ENCODE peak calls at places on chromosomes 2 and 18, in nine cellular contexts. B is IMR-90, W is right lobe of liver, U is fibroblast of lung, Y is ovary, M is tibial nerve, S is A549, J is adrenal gland, K is neural progenitor cell. Q is an unnamed sample.

GRCh38 chr18:58787750-58788149 is 76.9 kb upstream of the ZNF532 start:
- DNase-seq in B (no peak), U (no peak), J (no peak), S (no peak), W (no peak), K (no peak), Y (no peak), M (no peak), Q (no peak)

GRCh38 chr18:77106331-77106730 is 26.3 kb downstream of the MBP start:
- DNase-seq in Y (no peak), J (no peak), W (no peak), K (no peak), U (no peak), S (no peak), B (no peak), M (no peak), Q (no peak)

GRCh38 chr2:135963841-135964240 is 21.6 kb downstream of the DARS1 start:
- DNase-seq in U (peak), S (no peak), K (no peak), Y (no peak), M (no peak), J (no peak), B (peak), W (no peak), Q (no peak)

GRCh38 chr2:187299122-187299906 is 148.7 kb downstream of the CALCRL start:
- DNase-seq in M (no peak), K (no peak), S (no peak), U (peak), W (no peak), B (no peak), J (no peak), Y (no peak), Q (no peak)

GRCh38 chr2:149597050-149598013 is 9.8 kb upstream of the MMADHC start:
- DNase-seq in M (no peak), U (peak), W (no peak), B (peak), S (peak), Y (peak), J (peak), K (peak), Q (peak)

GRCh38 chr2:6506311-6507258 is 359.1 kb downstream of the CMPK2 start:
- DNase-seq in J (no peak), B (peak), K (no peak), S (no peak), W (no peak), M (no peak), U (peak), Y (no peak), Q (no peak)

GRCh38 chr2:231679131-231679530 is 29.2 kb upstream of the PTMA start:
- DNase-seq in M (no peak), J (no peak), B (no peak), S (no peak), K (peak), Y (no peak), W (no peak), U (no peak), Q (no peak)

GRCh38 chr2:85797959-85798358 is 44.2 kb downstream of the ATOH8 start:
- DNase-seq in J (no peak), U (peak), Y (no peak), B (peak), W (no peak), M (no peak), S (peak), K (peak), Q (peak)

GRCh38 chr2:152189622-152190495 is 14.3 kb upstream of the STAM2 start:
- DNase-seq in M (no peak), K (peak), W (no peak), J (peak), B (peak), S (peak), U (peak), Y (peak), Q (peak)

GRCh38 chr18:50396005-50396404 is 21.2 kb downstream of the SKA1 start:
- DNase-seq in K (no peak), M (no peak), S (no peak), B (no peak), J (no peak), W (no peak), Y (no peak), U (no peak), Q (no peak)

GRCh38 chr2:69915050-69915945 is at the start of gene MXD1:
- DNase-seq in B (no peak), K (peak), W (peak), S (no peak), J (no peak), Y (peak), M (no peak), U (no peak), Q (peak)

GRCh38 chr2:127679680-127680361 is 4.5 kb upstream of the LIMS2 start:
- DNase-seq in J (no peak), W (no peak), S (no peak), B (no peak), Y (no peak), K (no peak), U (no peak), M (no peak), Q (no peak)

GRCh38 chr2:240615409-240615808 is 9.9 kb upstream of the GPR35 start:
- DNase-seq in B (no peak), M (no peak), K (no peak), Y (no peak), S (no peak), U (no peak), W (no peak), J (no peak), Q (no peak)

GRCh38 chr2:232537499-232537898 is 2.0 kb upstream of the CHRNG start:
- DNase-seq in W (no peak), M (no peak), Y (no peak), K (no peak), U (no peak), J (peak), S (no peak), B (no peak), Q (no peak)

GRCh38 chr2:38261569-38262513 is 115.2 kb downstream of the ATL2 start:
- DNase-seq in W (no peak), J (no peak), Y (no peak), B (no peak), K (peak), U (no peak), M (no peak), S (no peak), Q (no peak)

GRCh38 chr2:12967804-12968203 is 251.1 kb downstream of the TRIB2 start:
- DNase-seq in U (no peak), B (no peak), J (no peak), W (no peak), Y (no peak), M (no peak), S (no peak), K (no peak), Q (no peak)

GRCh38 chr18:49026501-49027378 is 76.0 kb upstream of the SMAD7 start:
- DNase-seq in Y (no peak), M (no peak), U (no peak), S (no peak), W (no peak), B (no peak), K (no peak), J (no peak), Q (no peak)

GRCh38 chr2:85997016-85997970 is 108.4 kb downstream of the POLR1A start:
- DNase-seq in M (no peak), K (no peak), B (peak), U (no peak), J (peak), Y (peak), S (no peak), W (no peak), Q (no peak)

GRCh38 chr18:24400587-24400986 is 3.0 kb upstream of the OSBPL1A start:
- DNase-seq in M (no peak), W (no peak), B (no peak), Y (no peak), J (no peak), S (no peak), K (no peak), U (no peak), Q (no peak)

GRCh38 chr2:108184421-108184820 is 55.3 kb upstream of the SULT1C3 start:
- DNase-seq in U (peak), J (no peak), K (peak), W (no peak), M (no peak), Y (no peak), B (peak), S (no peak), Q (no peak)

GRCh38 chr18:42545825-42546224 is 569.7 kb downstream of the RIT2 start:
- DNase-seq in K (no peak), S (no peak), J (no peak), B (peak), Y (no peak), M (no peak), U (peak), W (no peak), Q (no peak)

GRCh38 chr2:162582357-162582798 is 238.4 kb downstream of the GCA start:
- DNase-seq in S (peak), M (no peak), B (no peak), W (peak), U (no peak), J (peak), K (no peak), Y (no peak), Q (no peak)

GRCh38 chr2:3793233-3793632 is 89.9 kb downstream of the DCDC2C start:
- DNase-seq in W (no peak), Y (no peak), U (no peak), M (no peak), S (no peak), J (no peak), B (no peak), K (no peak), Q (no peak)

DNA sequence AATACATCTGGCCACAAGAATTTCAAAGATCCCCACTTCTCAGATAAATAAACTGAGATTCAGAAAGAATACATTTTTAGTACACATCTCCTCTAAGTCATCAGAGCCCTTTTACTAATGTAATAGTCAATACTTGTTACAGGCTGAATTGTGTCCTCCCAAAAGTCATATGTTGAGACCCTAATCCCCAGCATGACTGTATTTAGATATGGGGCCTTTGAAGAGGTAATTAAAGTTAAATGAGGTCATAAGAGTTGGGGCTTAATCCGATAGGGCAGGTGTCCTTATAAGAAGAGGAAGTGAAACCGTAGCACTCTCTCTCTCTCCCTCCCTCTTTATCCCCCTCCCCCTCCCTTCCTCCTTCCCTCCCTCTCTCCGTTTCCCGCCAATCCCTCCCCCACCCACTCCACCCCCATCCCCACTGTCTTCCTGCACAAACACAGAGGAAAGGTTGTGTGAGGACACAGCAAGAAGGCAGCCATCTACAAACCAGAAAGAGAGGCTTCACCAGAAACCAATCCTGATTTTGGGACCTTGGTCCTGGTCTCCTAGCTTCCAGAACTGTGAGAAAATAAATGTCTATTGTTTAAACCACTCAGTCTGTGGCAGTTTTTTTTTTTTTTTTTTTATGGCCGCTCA is 66.6 kb upstream of the ZNF397 start:
- DNase-seq in K (no peak), M (no peak), Y (no peak), B (no peak), S (no peak), U (no peak), W (no peak), J (no peak), Q (no peak)
- H3K4me3 ChIP-seq in K (no peak), M (no peak), Y (no peak), B (no peak), S (no peak), U (no peak), W (no peak), J (no peak), Q (no peak)

GRCh38 chr2:78766459-78766858 is 259.0 kb upstream of the REG3G start:
- DNase-seq in J (no peak), S (no peak), U (no peak), K (no peak), W (no peak), Y (no peak), M (no peak), B (no peak), Q (no peak)

DNA sequence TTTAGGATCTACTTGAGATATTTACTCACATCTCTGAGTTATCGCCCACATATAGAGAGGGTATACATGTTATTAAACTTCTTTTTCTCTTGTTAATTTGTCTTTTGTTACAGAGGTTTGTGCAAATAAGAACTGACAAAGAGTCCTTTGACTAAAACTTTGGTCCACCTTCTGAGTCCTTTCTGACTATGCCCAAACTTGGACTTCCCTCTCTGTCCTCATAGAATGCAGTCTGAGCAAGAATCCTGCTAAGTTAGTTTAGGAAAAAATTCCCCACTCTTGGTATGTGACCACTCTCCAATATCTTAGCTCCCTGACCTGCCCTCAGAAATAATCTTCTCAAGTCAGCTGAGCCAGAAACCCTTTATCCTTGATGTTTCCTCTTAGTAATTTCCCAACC is 257.5 kb upstream of the REG3G start:
- DNase-seq in B (no peak), U (no peak), M (no peak), W (no peak), K (no peak), J (no peak), Y (no peak), S (no peak), Q (no peak)
- H3K27ac ChIP-seq in B (no peak), U (no peak), M (no peak), W (no peak), K (no peak), J (no peak), Y (no peak), S (no peak), Q (no peak)

DNA sequence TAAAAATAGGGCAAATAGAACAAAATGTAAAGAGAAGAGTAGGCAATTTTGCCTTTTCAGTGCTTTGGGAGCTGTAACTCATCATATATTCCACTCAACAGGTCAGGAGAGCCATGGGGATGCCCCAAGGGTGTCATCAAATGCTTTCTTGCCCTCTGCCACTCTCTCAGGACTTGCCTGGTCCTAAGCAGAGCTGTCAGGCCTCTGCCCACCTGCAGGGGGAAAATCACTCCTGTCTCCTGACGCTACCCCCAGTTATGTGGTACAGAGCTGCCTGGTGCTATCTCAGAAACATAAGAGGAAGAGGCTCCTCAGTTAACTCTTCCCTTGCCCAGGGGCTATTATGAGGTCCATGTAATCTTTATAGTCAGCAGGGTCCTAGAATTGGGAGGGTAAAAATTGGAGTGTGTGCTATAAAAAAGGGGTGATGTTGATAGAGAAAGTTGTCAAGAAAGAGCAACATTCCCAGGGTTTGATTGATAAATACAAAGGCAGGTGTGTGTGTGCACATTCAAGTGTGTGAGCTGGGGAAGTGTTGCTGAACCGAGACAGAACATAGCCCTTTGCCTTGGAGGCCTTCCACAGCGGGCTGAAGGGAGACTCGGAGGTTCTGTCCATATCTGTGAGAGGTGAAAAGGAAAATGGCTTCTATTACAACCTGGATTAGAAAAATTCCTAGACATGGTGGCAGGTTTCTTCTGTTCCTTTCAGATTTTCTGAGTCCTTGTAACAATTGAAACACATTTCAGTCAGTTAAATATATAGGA is 25.4 kb downstream of the PTPRM start:
- DNase-seq in B (no peak), J (no peak), S (no peak), M (no peak), U (no peak), Y (no peak), W (no peak), K (peak), Q (no peak)
- TF ChIP-seq CTCF in B (no peak), J (no peak), S (no peak), M (no peak), U (no peak), Y (no peak), W (no peak), K (peak), Q (no peak)

DNA sequence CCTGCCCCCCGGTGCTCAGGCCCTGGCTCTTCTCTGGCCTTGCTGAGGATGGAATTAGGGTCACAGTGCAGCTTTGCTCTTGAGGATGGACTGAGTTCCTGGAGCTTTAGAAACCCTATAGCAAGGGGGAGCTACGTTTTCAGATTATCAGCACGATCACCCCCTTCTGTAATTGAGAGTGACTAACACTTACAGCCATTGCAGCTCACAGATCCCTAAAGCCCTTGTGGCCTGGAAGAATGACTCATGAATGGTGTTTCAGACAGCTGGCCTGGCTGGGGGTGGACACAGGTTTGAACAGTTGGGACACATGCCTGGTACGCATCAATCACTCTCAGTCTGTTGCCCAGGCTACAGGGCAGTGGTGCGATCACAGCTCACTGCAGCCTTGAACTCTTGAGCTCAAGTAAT is 79.7 kb upstream of the IGFBP5 start:
- DNase-seq in M (no peak), U (peak), J (peak), K (no peak), B (peak), Y (no peak), W (no peak), S (peak), Q (no peak)
- H3K4me3 ChIP-seq in M (no peak), U (no peak), J (no peak), K (no peak), B (no peak), Y (no peak), W (no peak), S (no peak), Q (no peak)

GRCh38 chr2:121470917-121471316 is 59.8 kb upstream of the RNU4ATAC start:
- DNase-seq in S (no peak), U (no peak), W (no peak), M (no peak), J (no peak), B (no peak), K (no peak), Y (no peak), Q (no peak)

GRCh38 chr2:121468936-121469335 is 61.7 kb upstream of the RNU4ATAC start:
- DNase-seq in B (no peak), K (no peak), S (no peak), U (no peak), M (no peak), J (no peak), Y (no peak), W (no peak), Q (no peak)

GRCh38 chr2:121472465-121472993 is 58.2 kb upstream of the RNU4ATAC start:
- DNase-seq in J (no peak), M (no peak), U (no peak), K (no peak), B (no peak), Y (no peak), S (no peak), W (no peak), Q (no peak)

GRCh38 chr2:121471571-121472464 is 58.9 kb upstream of the RNU4ATAC start:
- DNase-seq in K (no peak), J (no peak), U (peak), B (peak), S (no peak), Y (no peak), W (no peak), M (no peak), Q (no peak)

DNA sequence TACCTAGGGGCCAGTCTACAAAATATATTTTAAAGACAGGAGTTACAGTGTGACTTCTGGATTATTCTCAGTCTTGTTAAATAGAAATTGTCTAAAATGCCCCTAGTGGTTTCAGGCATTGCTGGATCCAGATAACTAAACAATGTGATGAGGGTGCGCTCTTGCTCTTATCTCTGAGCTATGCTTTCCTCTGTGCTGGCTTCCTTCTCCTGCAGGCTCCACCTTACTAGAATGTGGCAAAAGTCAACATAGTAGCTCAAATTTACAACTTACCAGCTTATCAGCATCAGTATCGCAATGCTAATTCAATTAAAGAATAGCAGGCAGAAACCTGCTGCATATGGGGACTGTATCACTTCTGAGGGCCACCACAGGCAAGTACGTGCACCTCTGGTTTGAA is 61.3 kb upstream of the RNU4ATAC start:
- DNase-seq in M (no peak), W (no peak), S (no peak), K (no peak), B (no peak), U (no peak), Y (no peak), J (no peak), Q (no peak)
- H3K27ac ChIP-seq in M (no peak), W (no peak), S (no peak), K (no peak), B (no peak), U (no peak), Y (no peak), J (no peak), Q (no peak)

GRCh38 chr2:217693363-217693762 is 309.4 kb downstream of the TNS1 start:
- DNase-seq in M (no peak), W (no peak), Y (no peak), B (no peak), S (no peak), J (no peak), K (no peak), U (no peak), Q (no peak)

GRCh38 chr2:217691516-217691915 is 311.3 kb downstream of the TNS1 start:
- DNase-seq in Y (no peak), W (no peak), S (no peak), U (no peak), M (no peak), B (no peak), K (no peak), J (no peak), Q (no peak)

GRCh38 chr2:217691920-217692666 is 310.7 kb downstream of the TNS1 start:
- DNase-seq in B (peak), K (no peak), W (no peak), M (no peak), U (peak), J (no peak), S (no peak), Y (no peak), Q (no peak)

GRCh38 chr2:217695033-217695520 is 307.7 kb downstream of the TNS1 start:
- DNase-seq in J (no peak), M (no peak), S (no peak), U (peak), Y (no peak), B (peak), K (no peak), W (no peak), Q (no peak)

DNA sequence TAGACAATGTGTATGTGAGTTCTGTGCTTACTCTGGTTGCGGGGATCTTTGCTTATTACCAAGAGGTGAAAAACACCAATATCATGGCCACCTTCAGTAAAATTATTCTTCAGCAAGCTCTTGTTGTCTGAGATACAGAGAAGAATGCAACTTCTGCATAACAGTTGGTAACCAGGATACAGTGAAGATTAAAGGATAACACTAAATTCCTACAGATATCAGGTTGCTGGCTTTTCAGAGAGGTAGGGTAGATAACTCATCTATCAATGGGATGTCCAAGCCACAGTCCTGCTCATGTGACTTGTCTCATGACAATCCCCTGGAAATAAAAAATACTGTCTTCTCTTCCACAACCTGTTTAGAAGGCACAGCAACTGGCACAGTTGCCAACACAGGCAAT is 308.5 kb downstream of the TNS1 start:
- DNase-seq in M (no peak), U (no peak), J (no peak), W (no peak), B (peak), S (no peak), Y (no peak), K (no peak), Q (no peak)
- TF ChIP-seq CTCF in M (no peak), U (no peak), J (no peak), W (no peak), B (no peak), S (no peak), Y (no peak), K (no peak), Q (no peak)

Q was measured in dorsolateral prefrontal cortex.